ENCODE peak calls at places on chromosome 14, in eight cellular contexts. C is vagina, J is HL-60, L is K562, Q is breast epithelium, N is GM12892, T is GM23338, P is spleen. X is an unnamed sample.
A peak's percentile ranks its signal among the peaks of the same experiment; 100 is the strongest.

GRCh38 chr14:96117101-96117897 is 78.1 kb downstream of the C14orf132 start:
- DNase-seq in C (no peak), J (no peak), L (no peak), Q (peak; percentile 30), N (no peak), T (no peak), P (no peak), X (no peak)

GRCh38 chr14:63383776-63384367 is 65.1 kb upstream of the GPHB5 start:
- DNase-seq in C (no peak), J (peak; percentile 16), L (no peak), Q (no peak), N (peak; percentile 13), T (no peak), P (no peak), X (no peak)

GRCh38 chr14:104184506-104184905 is 46.1 kb downstream of the KIF26A start:
- DNase-seq in C (no peak), J (no peak), L (peak; percentile 2), Q (no peak), N (no peak), T (no peak), P (no peak), X (no peak)

GRCh38 chr14:70726651-70727375 is 82.5 kb downstream of the MAP3K9 start:
- DNase-seq in C (no peak), J (no peak), L (no peak), Q (no peak), N (no peak), T (no peak), P (no peak), X (no peak)

GRCh38 chr14:61860294-61860918 is 98.2 kb downstream of the SNAPC1 start:
- DNase-seq in C (no peak), J (no peak), L (peak; percentile 37), Q (no peak), N (peak; percentile 40), T (peak; percentile 82), P (peak; percentile 82), X (no peak)

GRCh38 chr14:32713856-32714255 is 224.8 kb upstream of the NPAS3 start:
- DNase-seq in C (no peak), J (no peak), L (no peak), Q (no peak), N (no peak), T (no peak), P (no peak), X (no peak)

GRCh38 chr14:60095781-60096450 is 4.2 kb downstream of the PCNX4 start:
- DNase-seq in C (no peak), J (no peak), L (no peak), Q (no peak), N (no peak), T (no peak), P (no peak), X (no peak)

GRCh38 chr14:45868377-45868776 is 615.4 kb upstream of the MIS18BP1 start:
- DNase-seq in C (no peak), J (no peak), L (no peak), Q (no peak), N (no peak), T (no peak), P (no peak), X (no peak)

GRCh38 chr14:87847216-87847615 is 145.8 kb downstream of the GALC start:
- DNase-seq in C (no peak), J (no peak), L (no peak), Q (no peak), N (no peak), T (no peak), P (no peak), X (no peak)

GRCh38 chr14:73463411-73463810 is 5.1 kb upstream of the NUMB start:
- DNase-seq in C (no peak), J (peak; percentile 88), L (no peak), Q (no peak), N (no peak), T (no peak), P (peak; percentile 83), X (peak; percentile 75)

GRCh38 chr14:64680675-64681060 is 23.6 kb upstream of the PLEKHG3 start:
- DNase-seq in C (no peak), J (no peak), L (no peak), Q (no peak), N (no peak), T (no peak), P (peak; percentile 30), X (no peak)

GRCh38 chr14:99596772-99597171 is 7.2 kb downstream of the CCDC85C start:
- DNase-seq in C (no peak), J (no peak), L (no peak), Q (no peak), N (no peak), T (no peak), P (no peak), X (no peak)

GRCh38 chr14:99597911-99598600 is 6.0 kb downstream of the CCDC85C start:
- DNase-seq in C (no peak), J (no peak), L (no peak), Q (no peak), N (no peak), T (no peak), P (no peak), X (no peak)

GRCh38 chr14:99595034-99595433 is 9.0 kb downstream of the CCDC85C start:
- DNase-seq in C (no peak), J (no peak), L (no peak), Q (no peak), N (peak; percentile 65), T (no peak), P (no peak), X (no peak)

GRCh38 chr14:99595524-99595923 is 8.5 kb downstream of the CCDC85C start:
- DNase-seq in C (no peak), J (no peak), L (no peak), Q (no peak), N (no peak), T (no peak), P (no peak), X (no peak)

DNA sequence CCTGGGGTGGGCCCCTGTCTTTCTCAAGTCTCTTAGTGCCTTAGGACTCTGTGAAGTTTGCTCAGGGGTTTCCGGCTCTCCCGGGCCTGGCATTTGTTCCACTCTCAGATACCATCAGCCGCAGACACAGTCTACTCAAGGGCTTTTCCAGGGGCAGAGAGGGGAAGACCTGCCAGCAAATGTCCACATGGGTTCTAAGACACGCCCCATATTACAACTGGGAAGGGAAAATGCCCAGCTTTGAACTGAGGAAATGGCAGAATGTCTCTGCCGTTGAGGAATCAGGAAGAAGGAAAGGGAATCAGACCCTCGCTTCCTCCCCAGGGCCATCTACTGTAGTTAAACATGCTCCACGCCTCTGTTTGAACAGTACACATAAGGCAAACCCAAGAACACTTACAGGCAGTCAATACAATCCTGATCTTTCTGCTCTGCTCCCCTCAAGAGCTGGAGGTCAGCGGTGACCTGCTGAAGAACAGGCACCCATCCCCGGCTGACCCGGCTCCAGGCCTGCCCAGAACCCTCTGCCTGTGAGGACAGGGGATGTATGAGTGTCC is 7.9 kb downstream of the CCDC85C start:
- DNase-seq in C (no peak), J (no peak), L (no peak), Q (peak; percentile 52), N (no peak), T (no peak), P (no peak), X (peak; percentile 82)
- TF ChIP-seq POLR2AphosphoS5 in C (peak; percentile 44), J (no peak), L (no peak), Q (no peak), N (no peak), T (no peak), P (peak; percentile 8), X (peak; percentile 7)

GRCh38 chr14:90397401-90398314 is 829 bp downstream of the CALM1 start:
- DNase-seq in C (no peak), J (peak; percentile 63), L (peak; percentile 68), Q (peak; percentile 39), N (peak; percentile 47), T (peak; percentile 56), P (peak; percentile 94), X (peak; percentile 81)
- TF ChIP-seq POLR2AphosphoS5 in C (no peak), J (no peak), L (no peak), Q (no peak), N (no peak), T (no peak), P (peak; percentile 62), X (peak; percentile 43)

DNA sequence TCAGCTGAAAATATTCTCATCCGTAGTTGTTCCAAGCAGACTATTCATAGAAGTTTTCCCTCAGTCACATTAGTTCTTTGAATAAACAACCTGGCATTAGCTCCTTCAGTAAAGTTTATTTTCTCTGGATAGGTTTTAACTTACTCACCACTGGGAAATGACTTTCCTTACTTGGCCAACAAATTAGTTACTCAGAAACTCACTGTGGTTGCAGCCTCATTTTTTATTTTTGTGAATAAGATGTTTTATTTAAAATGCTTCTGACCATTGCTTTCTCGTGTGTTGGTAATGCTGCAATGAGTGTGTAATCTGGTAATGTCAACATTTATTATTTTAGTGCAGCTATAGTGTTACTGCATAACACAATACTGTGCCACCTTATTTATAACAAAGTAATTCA is 74.8 kb downstream of the NOVA1 start:
- DNase-seq in C (no peak), J (no peak), L (no peak), Q (no peak), N (no peak), T (no peak), P (no peak), X (no peak)
- TF ChIP-seq POLR2AphosphoS5 in C (no peak), J (no peak), L (no peak), Q (no peak), N (no peak), T (no peak), P (no peak), X (no peak)

DNA sequence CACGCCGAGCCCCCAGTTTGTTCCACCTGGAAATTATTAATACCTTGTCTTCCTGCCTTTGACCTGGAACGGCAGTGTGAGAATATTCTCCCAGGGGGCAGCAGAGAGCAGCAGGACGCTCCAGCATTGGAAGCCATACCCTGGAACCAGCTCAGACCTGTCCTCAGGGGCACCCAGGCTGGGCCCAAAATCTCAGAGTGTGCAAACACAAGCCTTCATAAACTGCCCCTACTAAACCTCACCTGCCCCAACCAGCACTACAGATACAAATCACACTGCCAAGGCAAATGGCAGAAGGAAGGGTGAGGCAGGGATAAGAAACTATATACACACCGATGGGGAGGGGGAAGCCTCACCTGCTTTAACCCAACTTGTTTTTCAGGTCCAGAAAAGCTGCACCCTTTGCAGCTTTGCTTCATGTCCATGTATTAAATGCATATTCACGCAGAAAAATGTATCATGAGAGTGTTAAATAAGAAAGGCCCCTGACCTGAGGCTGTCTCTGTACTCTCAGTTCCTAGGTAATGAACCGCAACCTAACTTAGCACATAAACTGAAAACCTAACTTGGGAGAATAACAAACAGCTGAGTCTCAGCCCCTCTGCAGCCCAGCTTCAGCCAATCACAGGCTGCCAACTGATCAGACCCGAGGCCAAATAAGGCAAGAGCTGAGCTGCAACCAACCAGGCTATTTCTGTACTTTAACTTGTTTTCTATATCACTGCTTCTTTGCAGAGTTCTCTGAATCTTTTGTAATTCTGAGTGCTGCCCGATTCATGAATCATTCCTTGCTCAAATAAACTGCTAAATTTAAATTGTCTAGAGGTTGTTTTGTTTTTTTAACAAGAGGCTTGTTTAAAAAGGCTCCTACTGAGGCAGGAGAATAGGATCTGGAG is 130.1 kb downstream of the SPTSSA start:
- DNase-seq in C (no peak), J (no peak), L (peak; percentile 41), Q (peak; percentile 51), N (peak; percentile 19), T (peak; percentile 85), P (peak; percentile 78), X (no peak)
- TF ChIP-seq POLR2AphosphoS5 in C (peak; percentile 30), J (no peak), L (no peak), Q (no peak), N (no peak), T (no peak), P (peak; percentile 8), X (no peak)

GRCh38 chr14:79551591-79551990 is 659.7 kb downstream of the DIO2 start:
- DNase-seq in C (no peak), J (no peak), L (no peak), Q (no peak), N (no peak), T (no peak), P (no peak), X (no peak)
- TF ChIP-seq POLR2AphosphoS5 in C (no peak), J (no peak), L (no peak), Q (no peak), N (no peak), T (no peak), P (no peak), X (no peak)

GRCh38 chr14:34051966-34052657 is 101.2 kb upstream of the EGLN3 start:
- DNase-seq in C (no peak), J (no peak), L (no peak), Q (no peak), N (no peak), T (no peak), P (no peak), X (no peak)
- TF ChIP-seq POLR2AphosphoS5 in C (peak; percentile 30), J (no peak), L (no peak), Q (no peak), N (no peak), T (no peak), P (no peak), X (no peak)